ENCODE peak calls at places on chromosome X, in seven cellular contexts. J, M, W, L, Y, T and Z are unnamed samples.

GRCh38 chrX:3346436-3347329 is at the start of gene MXRA5:
- DNase-seq in J (no peak), M (peak; percentile 47), W (no peak), L (no peak), Y (peak; percentile 11), T (no peak), Z (no peak)

GRCh38 chrX:120504569-120504968 is 35.5 kb upstream of the LAMP2 start:
- DNase-seq in J (no peak), M (no peak), W (no peak), L (no peak), Y (no peak), T (no peak), Z (no peak)

GRCh38 chrX:29903365-29903764 is 312.0 kb upstream of the MAGEB2 start:
- DNase-seq in J (no peak), M (no peak), W (no peak), L (no peak), Y (no peak), T (no peak), Z (no peak)

GRCh38 chrX:120750381-120750780 is 120.5 kb upstream of the C1GALT1C1 start:
- DNase-seq in J (no peak), M (no peak), W (no peak), L (no peak), Y (no peak), T (no peak), Z (no peak)

GRCh38 chrX:116384406-116384805 is 52.0 kb upstream of the SLC6A14 start:
- DNase-seq in J (no peak), M (no peak), W (no peak), L (no peak), Y (no peak), T (no peak), Z (no peak)

GRCh38 chrX:41382699-41383645 is 49.0 kb downstream of the DDX3X start:
- DNase-seq in J (peak; percentile 44), M (no peak), W (no peak), L (peak; percentile 57), Y (no peak), T (no peak), Z (no peak)

GRCh38 chrX:41457618-41458192 is 10.6 kb downstream of the NYX start:
- DNase-seq in J (peak; percentile 27), M (no peak), W (no peak), L (no peak), Y (no peak), T (no peak), Z (no peak)

GRCh38 chrX:107744868-107745267 is 30.7 kb downstream of the TSC22D3 start:
- DNase-seq in J (no peak), M (no peak), W (no peak), L (no peak), Y (no peak), T (no peak), Z (no peak)

GRCh38 chrX:22760513-22761057 is 239.2 kb upstream of the DDX53 start:
- DNase-seq in J (no peak), M (no peak), W (no peak), L (no peak), Y (no peak), T (no peak), Z (no peak)

GRCh38 chrX:112761239-112762207 is 79.1 kb downstream of the AMOT start:
- DNase-seq in J (peak; percentile 0), M (no peak), W (peak; percentile 53), L (no peak), Y (no peak), T (peak; percentile 21), Z (no peak)

GRCh38 chrX:97705936-97706335 is 822.2 kb downstream of the RPA4 start:
- DNase-seq in J (no peak), M (no peak), W (no peak), L (no peak), Y (no peak), T (no peak), Z (no peak)

GRCh38 chrX:38061335-38061734 is 55.0 kb downstream of the SYTL5 start:
- DNase-seq in J (peak; percentile 28), M (no peak), W (no peak), L (no peak), Y (no peak), T (no peak), Z (no peak)

GRCh38 chrX:15579778-15580747 is 20.7 kb downstream of the ACE2 start:
- DNase-seq in J (no peak), M (no peak), W (no peak), L (no peak), Y (no peak), T (no peak), Z (no peak)

GRCh38 chrX:264634-265455 is 16.3 kb upstream of the PLCXD1 start:
- DNase-seq in J (peak; percentile 47), M (no peak), W (no peak), L (peak; percentile 25), Y (no peak), T (no peak), Z (no peak)

GRCh38 chrX:106932492-106932923 is 12.3 kb downstream of the CLDN2 start:
- DNase-seq in J (no peak), M (no peak), W (no peak), L (no peak), Y (no peak), T (no peak), Z (no peak)

GRCh38 chrX:38108364-38108763 is 102.0 kb downstream of the SYTL5 start:
- DNase-seq in J (no peak), M (no peak), W (no peak), L (no peak), Y (no peak), T (no peak), Z (no peak)

GRCh38 chrX:67607436-67607835 is 63.6 kb downstream of the AR start:
- DNase-seq in J (no peak), M (no peak), W (no peak), L (no peak), Y (no peak), T (no peak), Z (no peak)

GRCh38 chrX:107708762-107709161 is 66.8 kb downstream of the TSC22D3 start:
- DNase-seq in J (no peak), M (no peak), W (no peak), L (no peak), Y (no peak), T (no peak), Z (no peak)

GRCh38 chrX:50913520-50913919 is 3.0 kb downstream of the BMP15 start:
- DNase-seq in J (no peak), M (no peak), W (no peak), L (no peak), Y (no peak), T (no peak), Z (no peak)

GRCh38 chrX:87813566-87813965 is 296.0 kb downstream of the KLHL4 start:
- DNase-seq in J (no peak), M (no peak), W (no peak), L (no peak), Y (no peak), T (no peak), Z (no peak)

GRCh38 chrX:122475306-122475705 is 708.8 kb upstream of the GRIA3 start:
- DNase-seq in J (no peak), M (no peak), W (no peak), L (no peak), Y (no peak), T (no peak), Z (no peak)

GRCh38 chrX:15497865-15498264 is 2.7 kb upstream of the BMX start:
- DNase-seq in J (peak; percentile 68), M (peak; percentile 65), W (no peak), L (peak; percentile 77), Y (peak; percentile 76), T (peak; percentile 74), Z (no peak)

GRCh38 chrX:13287816-13288215 is 32.0 kb downstream of the ATXN3L start:
- DNase-seq in J (peak; percentile 7), M (no peak), W (no peak), L (no peak), Y (no peak), T (no peak), Z (no peak)

GRCh38 chrX:1239681-1240142 is 27.3 kb upstream of the CRLF2 start:
- DNase-seq in J (peak; percentile 85), M (no peak), W (peak; percentile 68), L (peak; percentile 42), Y (no peak), T (peak; percentile 72), Z (peak; percentile 28)

DNA sequence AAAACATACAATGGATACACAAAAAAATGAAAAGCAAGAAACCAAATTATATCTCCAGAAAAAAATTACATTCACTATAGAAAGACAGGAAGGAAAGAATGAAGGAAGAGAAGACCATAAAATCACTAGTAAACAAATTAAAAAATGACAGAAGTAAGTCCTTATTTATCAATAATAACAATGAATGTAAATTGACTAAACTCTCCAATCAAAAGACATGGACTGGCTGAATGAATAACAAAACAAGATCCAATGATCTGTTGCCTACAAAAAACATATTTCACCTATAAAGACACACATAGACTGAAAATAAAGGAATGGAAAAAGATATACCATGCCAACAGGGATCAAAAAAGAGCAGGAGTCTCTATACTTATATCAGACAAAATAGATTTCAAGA is 203.2 kb upstream of the F9 start:
- DNase-seq in J (no peak), M (no peak), W (no peak), L (no peak), Y (no peak), T (no peak), Z (no peak)
- TF ChIP-seq CTCF in J (no peak), M (no peak), W (no peak), L (no peak), Y (no peak), T (no peak), Z (no peak)

GRCh38 chrX:103629295-103630170 is 758 bp downstream of the TCEAL1 start:
- DNase-seq in J (peak; percentile 22), M (peak; percentile 75), W (no peak), L (peak; percentile 66), Y (peak; percentile 49), T (peak; percentile 21), Z (no peak)

GRCh38 chrX:103626855-103627254 is 1.9 kb upstream of the TCEAL1 start:
- DNase-seq in J (no peak), M (no peak), W (no peak), L (no peak), Y (no peak), T (no peak), Z (no peak)

GRCh38 chrX:103628386-103629290 is at the start of gene TCEAL1:
- DNase-seq in J (peak; percentile 16), M (peak; percentile 47), W (no peak), L (peak; percentile 70), Y (peak; percentile 25), T (peak; percentile 19), Z (peak; percentile 35)

GRCh38 chrX:103624111-103624510 is 4.7 kb upstream of the TCEAL1 start:
- DNase-seq in J (no peak), M (no peak), W (no peak), L (no peak), Y (no peak), T (no peak), Z (no peak)
- TF ChIP-seq CTCF in J (no peak), M (no peak), W (no peak), L (no peak), Y (no peak), T (no peak), Z (no peak)

GRCh38 chrX:47539860-47540259 is 21.1 kb upstream of the ARAF start:
- DNase-seq in J (no peak), M (no peak), W (no peak), L (no peak), Y (no peak), T (no peak), Z (no peak)

GRCh38 chrX:47540754-47541538 is 20.1 kb upstream of the ARAF start:
- DNase-seq in J (peak; percentile 87), M (peak; percentile 46), W (no peak), L (peak; percentile 79), Y (peak; percentile 33), T (no peak), Z (no peak)

GRCh38 chrX:47543496-47543895 is 17.5 kb upstream of the ARAF start:
- DNase-seq in J (no peak), M (no peak), W (no peak), L (no peak), Y (no peak), T (no peak), Z (no peak)
- TF ChIP-seq CTCF in J (no peak), M (no peak), W (no peak), L (no peak), Y (no peak), T (no peak), Z (no peak)

GRCh38 chrX:118226060-118226428 is 109.4 kb upstream of the KLHL13 start:
- DNase-seq in J (peak; percentile 17), M (no peak), W (peak; percentile 28), L (no peak), Y (no peak), T (peak; percentile 15), Z (no peak)
- TF ChIP-seq CTCF in J (no peak), M (no peak), W (peak; percentile 35), L (peak; percentile 21), Y (peak; percentile 67), T (peak; percentile 47), Z (no peak)